ENCODE peak calls at places on chromosomes 12 and 14, in four cellular contexts. U, R, H and C are unnamed samples.

GRCh38 chr14:29310757-29311156 is 544.2 kb downstream of the FOXG1 start:
- DNase-seq in U (no peak), R (no peak), H (no peak), C (no peak)

GRCh38 chr14:68687746-68688145 is 105.1 kb downstream of the ZFP36L1 start:
- DNase-seq in U (no peak), R (no peak), H (no peak), C (no peak)

GRCh38 chr12:68080577-68080976 is 79.0 kb downstream of the IFNG start:
- DNase-seq in U (no peak), R (no peak), H (no peak), C (no peak)

GRCh38 chr14:103067231-103067954 is 10.0 kb upstream of the CDC42BPB start:
- DNase-seq in U (no peak), R (no peak), H (no peak), C (no peak)

GRCh38 chr12:57162541-57163125 is 15.2 kb upstream of the LRP1-AS start:
- DNase-seq in U (no peak), R (no peak), H (no peak), C (no peak)

GRCh38 chr12:5248230-5248629 is 183.7 kb upstream of the NTF3 start:
- DNase-seq in U (no peak), R (no peak), H (no peak), C (no peak)

GRCh38 chr14:50139192-50139591 is 22.8 kb upstream of the VCPKMT start:
- DNase-seq in U (no peak), R (no peak), H (no peak), C (no peak)

GRCh38 chr14:64569108-64570045 is 19.6 kb downstream of the PPP1R36 start:
- DNase-seq in U (no peak), R (no peak), H (peak), C (no peak)

GRCh38 chr14:106070242-106070641 is 543.9 kb downstream of the TMEM121 start:
- DNase-seq in U (no peak), R (no peak), H (no peak), C (no peak)

GRCh38 chr14:96038920-96039632 is at the start of gene C14orf132:
- DNase-seq in U (peak), R (peak), H (no peak), C (peak)

GRCh38 chr12:108564724-108565123 is 2.3 kb downstream of the ISCU start:
- DNase-seq in U (no peak), R (peak), H (no peak), C (no peak)

GRCh38 chr14:91901449-91902250 is 34.3 kb upstream of the TC2N start:
- DNase-seq in U (no peak), R (no peak), H (no peak), C (no peak)

GRCh38 chr12:99224237-99224636 is 423.3 kb upstream of the GARIN6 start:
- DNase-seq in U (no peak), R (no peak), H (no peak), C (no peak)

GRCh38 chr12:13816394-13816793 is 165.0 kb downstream of the GRIN2B start:
- DNase-seq in U (no peak), R (no peak), H (no peak), C (no peak)

GRCh38 chr12:91139264-91139663 is 28.0 kb upstream of the LUM start:
- DNase-seq in U (no peak), R (no peak), H (no peak), C (no peak)

GRCh38 chr12:107544947-107545346 is 140.7 kb upstream of the PWP1 start:
- DNase-seq in U (no peak), R (no peak), H (no peak), C (no peak)

GRCh38 chr12:29088611-29089219 is 60.4 kb upstream of the FAR2 start:
- DNase-seq in U (no peak), R (peak), H (peak), C (peak)

GRCh38 chr12:3962661-3963483 is 89.7 kb upstream of the PARP11 start:
- DNase-seq in U (no peak), R (peak), H (no peak), C (no peak)

GRCh38 chr14:102969060-102969791 is 46.8 kb downstream of the AMN start:
- DNase-seq in U (no peak), R (no peak), H (no peak), C (no peak)

GRCh38 chr14:94665544-94665943 is 53.4 kb downstream of the SERPINA3 start:
- DNase-seq in U (no peak), R (no peak), H (no peak), C (no peak)

GRCh38 chr12:126343352-126343751 is 1278.1 kb downstream of the AACS start:
- DNase-seq in U (no peak), R (no peak), H (no peak), C (no peak)

GRCh38 chr14:61444215-61444768 is 122.9 kb downstream of the PRKCH start:
- DNase-seq in U (no peak), R (no peak), H (no peak), C (no peak)

GRCh38 chr14:78593949-78594348 is 423.8 kb downstream of the NRXN3 start:
- DNase-seq in U (no peak), R (no peak), H (no peak), C (no peak)
- TF ChIP-seq ELF4 in U (no peak), R (no peak), H (no peak), C (no peak)

DNA sequence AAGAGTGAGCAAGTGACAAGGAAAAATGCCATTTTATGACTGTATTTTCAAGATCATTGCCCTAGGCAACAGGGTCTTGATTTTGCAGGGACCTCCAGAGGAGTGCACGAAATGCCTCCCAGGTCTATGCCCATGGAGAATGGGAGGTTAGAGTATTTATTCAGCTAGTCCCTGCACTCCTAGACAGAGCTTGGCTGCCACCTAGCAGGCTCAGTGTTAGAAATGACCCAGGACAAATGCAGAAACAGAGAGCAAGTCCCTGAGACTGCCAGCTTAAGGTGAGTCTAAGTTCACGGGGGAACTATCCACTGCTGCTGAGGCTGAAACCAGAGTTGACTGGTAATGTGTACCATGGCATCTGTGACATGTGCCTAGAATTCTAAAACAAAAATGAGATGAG is 506.4 kb downstream of the MED13L start:
- DNase-seq in U (no peak), R (no peak), H (peak), C (peak)
- TF ChIP-seq ELF4 in U (no peak), R (no peak), H (no peak), C (no peak)

GRCh38 chr12:48510111-48510510 is 15.3 kb upstream of the OR8S1 start:
- DNase-seq in U (no peak), R (no peak), H (no peak), C (no peak)
- TF ChIP-seq ELF4 in U (no peak), R (no peak), H (no peak), C (no peak)

DNA sequence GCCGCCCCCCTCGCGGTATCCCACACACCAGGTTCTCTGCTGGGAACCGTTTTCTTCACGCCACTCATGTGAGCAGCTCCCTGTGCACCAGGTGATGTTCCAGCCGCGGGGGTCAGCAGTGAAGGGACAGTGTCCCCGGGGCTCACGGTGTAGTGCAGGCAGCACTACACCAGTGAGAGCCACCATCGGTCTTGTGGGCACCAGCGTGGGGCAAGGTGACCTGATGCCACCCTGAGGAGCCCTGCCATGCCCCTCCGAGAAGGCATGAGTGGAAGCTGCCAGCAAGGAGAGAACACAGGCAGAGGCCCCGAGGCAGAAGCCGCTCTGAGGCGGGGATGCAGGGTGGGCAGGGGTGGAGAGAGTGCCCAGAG is 11.5 kb upstream of the FBRSL1 start:
- DNase-seq in U (no peak), R (no peak), H (no peak), C (no peak)
- TF ChIP-seq ELF4 in U (no peak), R (no peak), H (no peak), C (no peak)

GRCh38 chr12:109833307-109834189 is at the start of gene TRPV4:
- DNase-seq in U (peak), R (peak), H (no peak), C (peak)
- TF ChIP-seq ELF4 in U (no peak), R (no peak), H (no peak), C (no peak)

DNA sequence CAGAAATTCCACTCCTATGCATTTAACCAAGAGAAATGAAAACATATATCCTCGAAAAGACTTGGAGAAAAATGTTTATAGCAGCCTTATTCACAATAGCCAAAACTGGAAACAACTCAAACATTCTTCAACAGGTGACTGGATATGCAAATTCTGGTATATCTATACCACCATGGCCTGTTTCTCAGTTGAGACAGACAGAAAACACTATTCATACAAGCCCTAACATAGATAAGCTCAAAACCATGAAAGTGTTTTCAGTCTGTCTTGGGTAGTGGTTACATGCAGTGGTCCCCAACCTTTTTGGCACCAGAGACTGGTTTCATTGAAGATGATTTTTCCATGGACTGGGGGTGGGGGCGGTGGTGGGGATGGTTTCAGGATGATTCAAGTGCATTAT is 83.8 kb downstream of the SRGAP1 start:
- DNase-seq in U (no peak), R (no peak), H (no peak), C (no peak)
- TF ChIP-seq ELF4 in U (no peak), R (no peak), H (no peak), C (no peak)

DNA sequence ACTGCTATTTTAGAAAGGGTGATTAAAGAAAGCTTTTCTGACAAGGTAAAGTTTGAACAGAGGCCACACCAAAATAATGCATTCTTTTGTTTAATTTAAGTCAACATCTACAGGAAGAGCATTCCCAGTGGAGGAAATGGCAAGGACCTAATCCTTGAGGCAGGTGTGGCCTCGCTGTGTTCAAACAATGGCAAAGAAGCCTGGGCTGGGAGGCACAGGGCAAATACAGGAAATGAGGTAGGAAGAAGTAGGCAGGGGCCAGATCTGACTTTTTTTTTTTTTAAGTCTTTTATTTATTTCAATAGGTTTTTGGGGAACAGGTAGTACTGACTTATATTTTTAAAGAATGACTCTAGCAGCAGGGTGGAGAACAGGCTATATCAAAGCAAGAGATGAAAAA is 53.5 kb downstream of the ARMH4 start:
- DNase-seq in U (no peak), R (no peak), H (no peak), C (no peak)
- TF ChIP-seq ELF4 in U (no peak), R (no peak), H (no peak), C (no peak)

GRCh38 chr12:53602176-53602942 is 23.8 kb downstream of the ATF7 start:
- DNase-seq in U (no peak), R (no peak), H (no peak), C (no peak)
- TF ChIP-seq ELF4 in U (no peak), R (no peak), H (no peak), C (no peak)

DNA sequence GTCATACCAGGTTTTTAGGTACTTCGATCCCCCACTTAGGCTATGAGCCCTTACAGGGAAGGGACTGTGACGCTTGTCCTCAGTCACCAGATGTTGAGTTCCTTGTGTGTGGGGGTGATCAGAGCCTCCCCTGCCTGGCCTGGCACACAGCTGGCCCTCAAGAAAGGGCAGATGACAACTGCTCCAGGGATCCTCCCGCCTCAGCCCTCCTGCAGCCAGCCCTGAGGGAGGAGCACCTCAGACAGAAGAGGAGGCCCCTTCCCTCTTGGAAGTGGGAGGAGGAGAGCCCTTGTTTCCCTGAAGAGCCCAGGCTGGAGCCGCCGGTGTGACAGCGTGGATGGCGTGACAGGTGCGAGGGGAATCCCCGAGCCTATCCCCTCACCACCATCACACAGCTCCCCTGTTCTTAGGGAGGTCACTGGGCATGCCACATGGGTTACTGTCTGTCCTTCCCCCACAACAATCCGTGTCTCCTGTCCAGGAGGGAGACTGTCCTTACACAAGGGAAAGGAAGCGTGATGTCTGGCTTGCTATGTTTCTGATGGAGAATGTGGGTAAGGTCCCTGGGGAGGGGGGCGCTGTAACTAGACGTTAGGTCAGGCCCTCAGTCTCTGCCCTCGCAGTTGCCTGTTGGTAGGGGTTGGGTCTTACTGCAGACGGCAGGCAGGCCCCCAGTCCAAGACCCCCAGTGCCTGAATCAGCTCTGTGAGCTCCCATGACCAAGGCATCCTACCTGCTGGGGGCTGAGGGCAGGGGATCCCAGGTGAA is 31.5 kb downstream of the P2RX4 start:
- DNase-seq in U (no peak), R (no peak), H (no peak), C (no peak)
- TF ChIP-seq ELF4 in U (no peak), R (no peak), H (no peak), C (no peak)

DNA sequence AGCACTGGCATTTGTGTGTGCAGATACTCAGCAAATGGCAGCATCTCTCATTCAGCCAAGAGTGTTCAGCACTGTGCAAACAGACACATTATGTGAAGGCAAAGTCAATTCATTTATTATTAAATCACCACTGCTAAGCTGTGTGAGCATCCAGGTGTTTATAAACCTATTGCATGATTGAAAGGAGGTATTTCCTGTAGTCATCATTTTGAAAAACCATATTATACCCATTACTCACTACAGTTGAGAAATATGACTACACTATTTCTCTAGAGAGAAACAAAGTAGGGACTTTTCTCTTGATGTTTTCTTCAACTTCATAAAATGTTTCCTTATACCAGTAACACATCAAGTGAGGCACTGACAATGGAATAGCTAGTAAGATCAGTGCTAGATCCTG is 13.7 kb downstream of the SPX start:
- DNase-seq in U (no peak), R (no peak), H (no peak), C (no peak)
- TF ChIP-seq ELF4 in U (no peak), R (no peak), H (no peak), C (no peak)